ENCODE peak calls at places on chromosome 9, in seven cellular contexts. Z is stomach, W is neuronal stem cell, Y is GM12878, G is left ventricle myocardium inferior, I is MG63, E is uterus. B is an unnamed sample.

GRCh38 chr9:115292584-115293271 is 174.8 kb upstream of the TNC start:
- DNase-seq in Z (no peak), W (peak; percentile 42), Y (no peak), G (no peak), I (peak; percentile 9), E (no peak), B (no peak)

GRCh38 chr9:100011062-100011681 is 87.6 kb downstream of the ERP44 start:
- DNase-seq in Z (no peak), W (peak; percentile 51), Y (peak; percentile 38), G (no peak), I (no peak), E (no peak), B (peak; percentile 47)

GRCh38 chr9:99336531-99336930 is 114.4 kb downstream of the SEC61B start:
- DNase-seq in Z (no peak), W (no peak), Y (no peak), G (no peak), I (no peak), E (no peak), B (no peak)

GRCh38 chr9:106718996-106719395 is 144.0 kb upstream of the ZNF462 start:
- DNase-seq in Z (no peak), W (no peak), Y (no peak), G (no peak), I (no peak), E (no peak), B (no peak)

GRCh38 chr9:134534661-134535080 is 106.9 kb upstream of the COL5A1 start:
- DNase-seq in Z (no peak), W (no peak), Y (no peak), G (peak; percentile 7), I (no peak), E (no peak), B (no peak)

GRCh38 chr9:104177003-104177611 is 83.0 kb downstream of the SMC2 start:
- DNase-seq in Z (no peak), W (no peak), Y (no peak), G (no peak), I (no peak), E (no peak), B (peak; percentile 5)

GRCh38 chr9:134681061-134681661 is 39.6 kb downstream of the COL5A1 start:
- DNase-seq in Z (no peak), W (no peak), Y (no peak), G (no peak), I (no peak), E (no peak), B (no peak)

GRCh38 chr9:137053944-137054931 is at the start of gene ENTPD2:
- DNase-seq in Z (peak; percentile 85), W (no peak), Y (no peak), G (no peak), I (no peak), E (no peak), B (no peak)

GRCh38 chr9:136945333-136946227 is 537 bp downstream of the C8G start:
- DNase-seq in Z (no peak), W (no peak), Y (no peak), G (no peak), I (no peak), E (no peak), B (no peak)

GRCh38 chr9:84140535-84141101 is 160.0 kb downstream of the RMI1 start:
- DNase-seq in Z (peak; percentile 43), W (peak; percentile 42), Y (no peak), G (no peak), I (no peak), E (no peak), B (no peak)

GRCh38 chr9:99962685-99963261 is 56.3 kb downstream of the STX17 start:
- DNase-seq in Z (no peak), W (no peak), Y (peak; percentile 12), G (no peak), I (no peak), E (no peak), B (no peak)

GRCh38 chr9:124011460-124012301 is at the start of gene LHX2:
- DNase-seq in Z (peak; percentile 37), W (peak; percentile 96), Y (no peak), G (peak; percentile 73), I (peak; percentile 94), E (no peak), B (no peak)

GRCh38 chr9:34675048-34675714 is 12.7 kb upstream of the CCL27 start:
- DNase-seq in Z (peak; percentile 64), W (peak; percentile 71), Y (no peak), G (peak; percentile 41), I (peak; percentile 17), E (peak; percentile 37), B (peak; percentile 74)

GRCh38 chr9:113633782-113634596 is 170.5 kb downstream of the RGS3 start:
- DNase-seq in Z (no peak), W (no peak), Y (no peak), G (no peak), I (no peak), E (no peak), B (no peak)

GRCh38 chr9:109652112-109652511 is 127.9 kb upstream of the PALM2AKAP2 start:
- DNase-seq in Z (no peak), W (no peak), Y (no peak), G (no peak), I (peak; percentile 74), E (no peak), B (no peak)

GRCh38 chr9:120480707-120481106 is 99.3 kb downstream of the CDK5RAP2 start:
- DNase-seq in Z (no peak), W (no peak), Y (no peak), G (no peak), I (no peak), E (no peak), B (no peak)

GRCh38 chr9:121278535-121279169 is 10.7 kb downstream of the GSN start:
- DNase-seq in Z (peak; percentile 58), W (no peak), Y (peak; percentile 11), G (no peak), I (peak; percentile 91), E (peak; percentile 78), B (no peak)

GRCh38 chr9:129697956-129698757 is 32.7 kb downstream of the PRRX2 start:
- DNase-seq in Z (no peak), W (no peak), Y (no peak), G (peak; percentile 46), I (peak; percentile 82), E (peak; percentile 56), B (no peak)

GRCh38 chr9:101711330-101711941 is 27.0 kb downstream of the GRIN3A start:
- DNase-seq in Z (no peak), W (no peak), Y (no peak), G (no peak), I (no peak), E (no peak), B (peak; percentile 25)

GRCh38 chr9:76529667-76530066 is 70.7 kb downstream of the GCNT1 start:
- DNase-seq in Z (no peak), W (no peak), Y (no peak), G (no peak), I (no peak), E (no peak), B (no peak)

GRCh38 chr9:76223749-76224340 is 170.4 kb downstream of the RFK start:
- DNase-seq in Z (no peak), W (no peak), Y (no peak), G (no peak), I (no peak), E (no peak), B (no peak)

GRCh38 chr9:78031826-78032598 is 401 bp upstream of the GNAQ start:
- DNase-seq in Z (peak; percentile 92), W (peak; percentile 90), Y (no peak), G (peak; percentile 92), I (peak; percentile 89), E (peak; percentile 91), B (peak; percentile 58)

GRCh38 chr9:33180526-33181184 is 13.5 kb upstream of the B4GALT1 start:
- DNase-seq in Z (no peak), W (no peak), Y (no peak), G (no peak), I (peak; percentile 43), E (no peak), B (no peak)
- H3K36me3 ChIP-seq in Z (no peaks in the 10 kb centered on the region), W (no peaks in the 10 kb centered on the region), Y (no peaks in the 10 kb centered on the region), G (no peaks in the 10 kb centered on the region), I (no peaks in the 10 kb centered on the region), E (no peaks in the 10 kb centered on the region), B (no peaks in the 10 kb centered on the region)

GRCh38 chr9:92721548-92721947 is 43.1 kb downstream of the BICD2 start:
- DNase-seq in Z (no peak), W (no peak), Y (no peak), G (no peak), I (no peak), E (no peak), B (no peak)

GRCh38 chr9:92723801-92724323 is 40.8 kb downstream of the BICD2 start:
- DNase-seq in Z (peak; percentile 17), W (no peak), Y (no peak), G (no peak), I (no peak), E (no peak), B (no peak)

GRCh38 chr9:92723299-92723625 is 41.4 kb downstream of the BICD2 start:
- DNase-seq in Z (no peak), W (no peak), Y (no peak), G (no peak), I (no peak), E (no peak), B (no peak)

GRCh38 chr9:92720807-92721535 is 43.7 kb downstream of the BICD2 start:
- DNase-seq in Z (no peak), W (no peak), Y (no peak), G (no peak), I (no peak), E (no peak), B (no peak)

DNA sequence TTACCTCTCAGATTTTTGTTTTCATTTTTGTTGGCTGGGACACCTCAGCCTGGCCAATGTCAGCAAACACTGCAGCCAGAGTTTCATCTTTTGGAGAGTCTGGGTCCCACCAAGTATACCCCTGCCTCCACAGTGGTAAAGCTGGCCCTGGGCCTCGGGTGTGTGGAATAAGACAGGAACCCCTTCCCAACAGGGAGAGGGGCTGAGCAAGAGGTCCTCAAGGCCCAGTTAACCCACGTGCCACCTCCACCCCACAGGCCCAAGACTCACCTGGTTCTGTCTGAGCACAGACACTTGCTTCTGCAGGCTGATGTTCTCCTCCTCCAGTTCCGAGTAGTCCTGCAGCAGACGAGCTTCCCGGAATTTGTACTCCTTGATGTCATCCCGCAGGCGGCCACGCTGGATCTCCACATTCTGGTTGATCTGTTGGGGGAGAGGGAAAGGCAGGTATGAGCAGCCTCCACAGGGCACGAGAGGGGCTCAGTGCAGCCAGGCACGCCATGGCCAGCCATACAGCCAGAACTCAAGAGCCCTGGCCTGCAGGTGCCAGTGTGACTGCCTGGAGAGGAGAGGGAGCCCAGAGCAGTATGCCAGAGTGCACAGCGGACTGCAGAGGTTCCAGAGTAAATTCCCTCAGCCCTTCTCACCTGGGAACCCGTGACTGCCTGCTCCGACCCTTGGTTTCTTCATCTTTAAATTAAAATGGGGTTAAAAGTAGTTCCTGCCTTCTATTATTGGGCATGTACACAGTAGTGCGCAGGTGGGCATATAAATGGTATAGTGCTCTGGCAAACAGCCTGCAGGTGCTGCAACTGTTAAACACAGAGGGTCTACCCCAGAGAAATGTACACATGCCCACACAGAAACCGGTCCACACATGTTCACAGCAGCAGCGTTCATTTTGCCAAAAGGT is 42.0 kb downstream of the BICD2 start:
- DNase-seq in Z (no peak), W (no peak), Y (no peak), G (no peak), I (no peak), E (no peak), B (no peak)
- H3K36me3 ChIP-seq in Z (peaks cover 45% of the 10 kb centered on the region), W (peaks cover 57% of the 10 kb centered on the region), Y (peaks cover 28% of the 10 kb centered on the region), G (peaks cover 54% of the 10 kb centered on the region), I (peaks cover 26% of the 10 kb centered on the region), E (no peaks in the 10 kb centered on the region), B (peaks cover 30% of the 10 kb centered on the region)

GRCh38 chr9:96464426-96464825 is 14.5 kb downstream of the HABP4 start:
- DNase-seq in Z (no peak), W (no peak), Y (no peak), G (no peak), I (no peak), E (no peak), B (no peak)
- H3K36me3 ChIP-seq in Z (peaks cover 11% of the 10 kb centered on the region), W (peaks cover 6% of the 10 kb centered on the region), Y (no peaks in the 10 kb centered on the region), G (peaks cover 49% of the 10 kb centered on the region), I (peaks cover 18% of the 10 kb centered on the region), E (no peaks in the 10 kb centered on the region), B (no peaks in the 10 kb centered on the region)

GRCh38 chr9:128634111-128634510 is 22.5 kb downstream of the DYNC2I2 start:
- DNase-seq in Z (no peak), W (no peak), Y (no peak), G (no peak), I (no peak), E (no peak), B (no peak)
- H3K36me3 ChIP-seq in Z (peaks cover 46% of the 10 kb centered on the region), W (peaks cover 53% of the 10 kb centered on the region), Y (no peaks in the 10 kb centered on the region), G (peaks cover 55% of the 10 kb centered on the region), I (peaks cover 92% of the 10 kb centered on the region), E (no peaks in the 10 kb centered on the region), B (peaks cover 39% of the 10 kb centered on the region)